ENCODE peak calls at places on chromosomes 5 and 9, in seven cellular contexts. M, B, G, C, R, P and E are unnamed samples.
A peak's percentile ranks its signal among the peaks of the same experiment; 100 is the strongest.

GRCh38 chr5:158054388-158055092 is 195.6 kb upstream of the CLINT1 start:
- DNase-seq in M (no peak), B (no peak), G (no peak), C (no peak), R (no peak), P (no peak), E (no peak)

GRCh38 chr5:42756630-42757601 is at the start of gene CCDC152:
- DNase-seq in M (no peak), B (no peak), G (no peak), C (peak; percentile 31), R (peak; percentile 46), P (no peak), E (no peak)

GRCh38 chr9:91392435-91392834 is 30.7 kb upstream of the AUH start:
- DNase-seq in M (no peak), B (no peak), G (no peak), C (no peak), R (no peak), P (no peak), E (no peak)

GRCh38 chr5:75395277-75395676 is 58.3 kb downstream of the HMGCR start:
- DNase-seq in M (no peak), B (no peak), G (no peak), C (no peak), R (no peak), P (no peak), E (no peak)

GRCh38 chr5:139645495-139645871 is 2.7 kb upstream of the CXXC5 start:
- DNase-seq in M (no peak), B (no peak), G (no peak), C (no peak), R (no peak), P (no peak), E (no peak)

GRCh38 chr9:127968046-127968445 is 12.7 kb downstream of the EEIG1 start:
- DNase-seq in M (peak; percentile 90), B (no peak), G (no peak), C (peak; percentile 28), R (no peak), P (no peak), E (no peak)

GRCh38 chr5:27548415-27548814 is 510.0 kb upstream of the CDH9 start:
- DNase-seq in M (no peak), B (no peak), G (no peak), C (no peak), R (no peak), P (no peak), E (no peak)

GRCh38 chr5:151126199-151126645 is 31.4 kb downstream of the ANXA6 start:
- DNase-seq in M (peak; percentile 74), B (peak; percentile 48), G (peak; percentile 67), C (peak; percentile 53), R (peak; percentile 66), P (peak; percentile 69), E (peak; percentile 15)

GRCh38 chr5:111266491-111266890 is 42.3 kb downstream of the CAMK4 start:
- DNase-seq in M (no peak), B (no peak), G (no peak), C (no peak), R (no peak), P (no peak), E (no peak)